ENCODE peak calls at places on chromosomes 6 and 20, in eight cellular contexts. Q is A172; O is NCI-H460; L is germinal center; S is stimulated activated CD4-positive, alpha-beta T cell treated with anti-CD3 and anti-CD28 coated beads, TNF-alpha, amount 100 ng/mL, for 1 hour; M is MCF 10A; E is OCI-LY7; R is hypothalamus. T is an unnamed sample.

GRCh38 chr6:47174502-47175023 is 132.4 kb upstream of the ADGRF1 start:
- DNase-seq in Q (no peak), O (no peak), L (no peak), S (no peak), M (no peak), E (no peak), R (no peak), T (no peak)

GRCh38 chr6:19587238-19587942 is 249.8 kb upstream of the ID4 start:
- DNase-seq in Q (no peak), O (no peak), L (no peak), S (no peak), M (no peak), E (peak; percentile 85), R (no peak), T (no peak)

GRCh38 chr6:117483645-117484016 is 1.2 kb downstream of the DCBLD1 start:
- DNase-seq in Q (no peak), O (no peak), L (no peak), S (no peak), M (peak; percentile 53), E (no peak), R (no peak), T (no peak)

GRCh38 chr20:51628533-51629398 is 86.2 kb upstream of the NFATC2 start:
- DNase-seq in Q (no peak), O (no peak), L (no peak), S (no peak), M (no peak), E (no peak), R (no peak), T (no peak)

GRCh38 chr20:5786930-5787826 is 37.0 kb downstream of the SHLD1 start:
- DNase-seq in Q (no peak), O (no peak), L (no peak), S (no peak), M (peak; percentile 74), E (no peak), R (no peak), T (no peak)

GRCh38 chr6:139568956-139569538 is 194.6 kb upstream of the CITED2 start:
- DNase-seq in Q (peak; percentile 84), O (no peak), L (no peak), S (no peak), M (peak; percentile 59), E (no peak), R (no peak), T (no peak)

GRCh38 chr20:12906401-12906800 is 102.4 kb upstream of the SPTLC3 start:
- DNase-seq in Q (no peak), O (no peak), L (no peak), S (no peak), M (no peak), E (no peak), R (no peak), T (no peak)

GRCh38 chr6:82410151-82410621 is 46.6 kb downstream of the TPBG start:
- DNase-seq in Q (no peak), O (no peak), L (no peak), S (no peak), M (peak; percentile 90), E (no peak), R (no peak), T (no peak)

GRCh38 chr6:157644043-157644810 is 178.8 kb upstream of the SNX9 start:
- DNase-seq in Q (no peak), O (peak; percentile 16), L (no peak), S (no peak), M (peak; percentile 37), E (no peak), R (no peak), T (no peak)

GRCh38 chr6:158765509-158766068 is 53.6 kb downstream of the EZR start:
- DNase-seq in Q (no peak), O (no peak), L (no peak), S (no peak), M (no peak), E (no peak), R (no peak), T (no peak)

GRCh38 chr6:3068329-3069223 is at the start of gene RIPK1:
- DNase-seq in Q (peak; percentile 82), O (peak; percentile 78), L (peak; percentile 96), S (peak; percentile 77), M (peak; percentile 88), E (peak; percentile 94), R (peak; percentile 94), T (peak; percentile 89)

GRCh38 chr6:170178561-170179477 is 112.1 kb downstream of the DLL1 start:
- DNase-seq in Q (no peak), O (no peak), L (no peak), S (no peak), M (peak; percentile 97), E (no peak), R (no peak), T (no peak)

GRCh38 chr20:18056174-18057105 is 1.3 kb downstream of the OVOL2 start:
- DNase-seq in Q (no peak), O (no peak), L (peak; percentile 38), S (no peak), M (peak; percentile 21), E (no peak), R (no peak), T (no peak)

GRCh38 chr6:87730310-87730709 is 28.3 kb upstream of the AKIRIN2 start:
- DNase-seq in Q (peak; percentile 40), O (no peak), L (no peak), S (no peak), M (peak; percentile 84), E (no peak), R (no peak), T (no peak)

GRCh38 chr6:33786736-33787135 is 2.2 kb downstream of the LEMD2 start:
- DNase-seq in Q (no peak), O (no peak), L (no peak), S (no peak), M (no peak), E (no peak), R (no peak), T (no peak)

GRCh38 chr6:2020909-2021308 is 224.5 kb downstream of the GMDS start:
- DNase-seq in Q (peak; percentile 51), O (no peak), L (no peak), S (no peak), M (peak; percentile 38), E (no peak), R (no peak), T (no peak)

T was measured in stimulated activated CD8-positive, alpha-beta memory T cell treated with anti-CD3 and anti-CD28 coated beads, Interleukin-2, amount 100 ng/mL, for 1 hour.